ENCODE peak calls at places on chromosomes 7 and 10, in ten cellular contexts. O is AG04450, V is fibroblast of the aortic adventitia, X is endothelial cell, U is foreskin fibroblast, T is vagina, G is GM06990, J is AG09309, A is AG04449, Y is A673. I is an unnamed sample.

GRCh38 chr7:128794020-128794419 is 2.3 kb downstream of the CCDC136 start:
- DNase-seq in T (no peak), J (no peak), X (no peak), A (no peak), G (no peak), U (no peak), V (no peak), Y (no peak), O (no peak), I (no peak)

GRCh38 chr10:71766717-71767419 is 6.5 kb downstream of the VSIR start:
- DNase-seq in V (peak; percentile 98), U (peak; percentile 96), G (no peak), Y (no peak), T (no peak), J (peak; percentile 87), X (no peak), O (peak; percentile 86), A (peak; percentile 85), I (peak; percentile 96)

GRCh38 chr10:124179308-124180043 is 86.1 kb upstream of the CHST15 start:
- DNase-seq in X (no peak), V (no peak), A (no peak), J (no peak), U (no peak), O (no peak), Y (no peak), T (peak; percentile 56), G (no peak), I (no peak)

GRCh38 chr10:125137601-125138438 is 22.5 kb downstream of the CTBP2 start:
- DNase-seq in O (no peak), A (no peak), X (no peak), T (no peak), J (no peak), G (no peak), U (no peak), Y (no peak), V (no peak), I (no peak)

GRCh38 chr10:45198596-45199379 is 116.6 kb downstream of the OR13A1 start:
- DNase-seq in O (no peak), V (no peak), G (no peak), X (no peak), Y (no peak), J (no peak), T (no peak), A (no peak), U (no peak), I (no peak)

GRCh38 chr7:112501958-112502503 is 21.2 kb downstream of the LSMEM1 start:
- DNase-seq in V (no peak), U (no peak), X (no peak), G (no peak), T (no peak), A (no peak), J (no peak), Y (no peak), O (no peak), I (no peak)

GRCh38 chr10:12949248-12949647 is 52.3 kb downstream of the CCDC3 start:
- DNase-seq in Y (no peak), T (no peak), G (no peak), U (no peak), J (no peak), A (no peak), O (no peak), X (no peak), V (no peak), I (no peak)

GRCh38 chr10:34489973-34490372 is 325.1 kb downstream of the PARD3 start:
- DNase-seq in J (no peak), U (peak; percentile 41), G (no peak), T (no peak), O (peak; percentile 8), V (peak; percentile 61), A (peak; percentile 28), Y (peak; percentile 14), X (no peak), I (peak; percentile 63)

GRCh38 chr7:14596421-14596820 is 306.1 kb downstream of the DGKB start:
- DNase-seq in A (no peak), T (no peak), Y (no peak), U (peak; percentile 18), G (no peak), V (peak; percentile 30), J (no peak), X (no peak), O (no peak), I (peak; percentile 19)

GRCh38 chr7:23234569-23235296 is 11.8 kb upstream of the GPNMB start:
- DNase-seq in X (no peak), V (peak; percentile 24), T (no peak), A (no peak), Y (no peak), O (no peak), G (peak; percentile 57), J (no peak), U (no peak), I (no peak)

GRCh38 chr7:107854989-107855388 is 36.0 kb upstream of the DLD start:
- DNase-seq in G (no peak), T (no peak), V (no peak), J (no peak), Y (no peak), U (no peak), O (no peak), X (no peak), A (no peak), I (peak; percentile 41)

GRCh38 chr10:76558586-76558985 is 1079.0 kb downstream of the KCNMA1 start:
- DNase-seq in G (no peak), U (peak; percentile 88), A (no peak), Y (no peak), O (no peak), V (peak; percentile 87), J (peak; percentile 85), X (no peak), T (no peak), I (peak; percentile 82)

GRCh38 chr7:140360697-140361229 is 37.6 kb downstream of the SLC37A3 start:
- DNase-seq in T (no peak), G (no peak), Y (no peak), U (no peak), A (no peak), O (no peak), X (no peak), V (no peak), J (no peak), I (no peak)

GRCh38 chr10:108358912-108359311 is 1194.4 kb upstream of the SORCS1 start:
- DNase-seq in G (no peak), X (no peak), O (peak; percentile 27), Y (peak; percentile 47), V (peak; percentile 93), T (no peak), U (peak; percentile 80), A (peak; percentile 76), J (peak; percentile 59), I (peak; percentile 84)

GRCh38 chr7:158031820-158032424 is 555.7 kb downstream of the PTPRN2 start:
- DNase-seq in T (no peak), U (no peak), Y (no peak), X (no peak), V (no peak), J (no peak), O (no peak), G (no peak), A (no peak), I (no peak)

GRCh38 chr7:154906736-154907355 is 96.1 kb downstream of the PAXIP1 start:
- DNase-seq in Y (no peak), X (no peak), O (no peak), V (no peak), J (no peak), A (no peak), G (no peak), U (no peak), T (no peak), I (no peak)

GRCh38 chr10:43793714-43794113 is 145.0 kb upstream of the ZNF32 start:
- DNase-seq in A (no peak), O (peak; percentile 61), U (peak; percentile 82), V (peak; percentile 72), J (peak; percentile 76), Y (no peak), T (no peak), X (no peak), G (no peak), I (no peak)

GRCh38 chr10:110500515-110500905 is 2.8 kb downstream of the DUSP5 start:
- DNase-seq in X (no peak), T (no peak), V (peak; percentile 77), U (peak; percentile 81), Y (no peak), A (no peak), J (no peak), O (no peak), G (no peak), I (peak; percentile 86)

DNA sequence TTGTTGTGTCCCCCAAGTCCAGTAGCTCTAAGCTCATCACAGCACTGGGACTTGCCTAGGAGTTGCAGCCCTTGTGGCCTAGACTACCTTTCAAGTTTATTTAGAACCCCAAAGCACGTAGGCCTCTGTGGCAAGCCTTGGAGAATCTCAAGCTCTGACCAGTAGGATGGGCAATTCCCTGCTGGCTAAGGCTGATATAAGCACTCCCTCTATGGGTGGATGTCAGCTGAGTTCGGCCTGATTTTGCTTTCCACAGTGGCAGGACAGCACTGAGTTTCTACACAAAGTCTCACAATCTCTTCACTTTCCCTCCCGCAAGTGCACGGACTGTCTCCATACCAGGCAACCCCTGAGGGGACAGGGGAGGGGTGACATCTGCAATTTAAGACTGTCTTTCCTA is 886.4 kb upstream of the LRRN3 start:
- DNase-seq in J (no peak), A (no peak), V (no peak), G (no peak), O (no peak), U (peak; percentile 0), T (no peak), X (peak; percentile 17), Y (no peak), I (peak; percentile 56)
- TF ChIP-seq CTCF in J (no peak), A (peak; percentile 12), V (no peak), G (peak; percentile 6), O (peak; percentile 35), U (no peak), T (no peak), X (no peak), Y (no peak), I (peak; percentile 77)

DNA sequence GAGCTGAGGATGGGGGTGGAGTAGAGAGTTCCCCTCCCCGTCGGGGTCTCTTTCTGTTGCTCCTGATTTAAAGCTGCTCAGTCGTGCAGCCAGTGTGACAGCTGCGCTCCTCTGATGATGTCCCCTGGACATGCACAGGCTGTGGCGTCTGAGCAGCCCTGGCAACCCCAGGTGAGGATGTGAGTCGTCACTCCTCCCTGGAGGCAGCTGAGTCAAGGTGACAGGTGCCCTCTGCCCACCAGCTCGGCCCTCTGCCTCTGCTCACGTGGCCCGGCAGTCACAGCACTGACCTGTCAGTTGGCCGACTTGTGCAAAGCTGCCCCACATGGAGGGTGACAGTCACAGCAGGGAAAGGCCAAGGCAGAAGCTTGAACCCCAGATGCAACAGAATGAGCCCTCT is 33.9 kb downstream of the ANXA8 start:
- DNase-seq in X (no peak), G (no peak), U (no peak), V (no peak), J (no peak), O (no peak), Y (no peak), A (no peak), T (peak; percentile 77), I (no peak)
- TF ChIP-seq CTCF in X (no peak), G (no peak), U (no peak), V (no peak), J (no peak), O (no peak), Y (no peak), A (no peak), T (no peak), I (no peak)

GRCh38 chr10:120805014-120805805 is 46.0 kb upstream of the WDR11 start:
- DNase-seq in G (no peak), A (no peak), V (no peak), U (no peak), O (no peak), Y (no peak), J (no peak), X (no peak), T (no peak), I (no peak)
- TF ChIP-seq CTCF in G (peak; percentile 47), A (no peak), V (no peak), U (no peak), O (no peak), Y (peak; percentile 26), J (no peak), X (no peak), T (no peak), I (no peak)

GRCh38 chr10:132455441-132455971 is 58.5 kb downstream of the PWWP2B start:
- DNase-seq in G (no peak), Y (no peak), V (no peak), X (no peak), A (no peak), T (no peak), U (no peak), O (no peak), J (no peak), I (no peak)
- TF ChIP-seq CTCF in G (no peak), Y (no peak), V (no peak), X (no peak), A (no peak), T (no peak), U (no peak), O (no peak), J (no peak), I (peak; percentile 27)